ENCODE peak calls at places on chromosomes 1 and 21, in six cellular contexts. One of them, this sample, is unnamed.
A peak's percentile ranks its signal among the peaks of the same experiment; 100 is the strongest.

GRCh38 chr1:44303532-44303931 is 51.5 kb downstream of the ERI3 start:
- DNase-seq in WERI-Rb-1: no peak
- DNase-seq in lower lobe of right lung: no peak
- DNase-seq in cardiac fibroblast: no peak
- DNase-seq in H1: no peak
- DNase-seq in Peyer's patch: peak; percentile 51
- DNase-seq in this sample: no peak

GRCh38 chr1:5340560-5341130 is 651.6 kb downstream of the NPHP4 start:
- DNase-seq in WERI-Rb-1: no peak
- DNase-seq in lower lobe of right lung: no peak
- DNase-seq in cardiac fibroblast: no peak
- DNase-seq in H1: no peak
- DNase-seq in Peyer's patch: no peak
- DNase-seq in this sample: no peak

GRCh38 chr1:165854101-165854845 is 26.9 kb downstream of the UCK2 start:
- DNase-seq in WERI-Rb-1: no peak
- DNase-seq in lower lobe of right lung: no peak
- DNase-seq in cardiac fibroblast: peak; percentile 91
- DNase-seq in H1: no peak
- DNase-seq in Peyer's patch: no peak
- DNase-seq in this sample: peak; percentile 99

GRCh38 chr1:216601427-216601751 is 121.8 kb downstream of the ESRRG start:
- DNase-seq in WERI-Rb-1: no peak
- DNase-seq in lower lobe of right lung: no peak
- DNase-seq in cardiac fibroblast: no peak
- DNase-seq in H1: no peak
- DNase-seq in Peyer's patch: no peak
- DNase-seq in this sample: no peak

GRCh38 chr1:92832537-92833160 is 809 bp downstream of the RPL5 start:
- DNase-seq in WERI-Rb-1: no peak
- DNase-seq in lower lobe of right lung: no peak
- DNase-seq in cardiac fibroblast: peak; percentile 38
- DNase-seq in H1: no peak
- DNase-seq in Peyer's patch: no peak
- DNase-seq in this sample: peak; percentile 37

GRCh38 chr1:119298687-119299086 is 69.9 kb upstream of the HAO2 start:
- DNase-seq in WERI-Rb-1: no peak
- DNase-seq in lower lobe of right lung: no peak
- DNase-seq in cardiac fibroblast: peak; percentile 57
- DNase-seq in H1: no peak
- DNase-seq in Peyer's patch: no peak
- DNase-seq in this sample: peak; percentile 60

GRCh38 chr1:110214454-110215404 is 4.6 kb downstream of the KCNC4 start:
- DNase-seq in WERI-Rb-1: no peak
- DNase-seq in lower lobe of right lung: no peak
- DNase-seq in cardiac fibroblast: peak; percentile 23
- DNase-seq in H1: no peak
- DNase-seq in Peyer's patch: no peak
- DNase-seq in this sample: peak; percentile 34

GRCh38 chr1:43299101-43299500 is 1.7 kb upstream of the TIE1 start:
- DNase-seq in WERI-Rb-1: no peak
- DNase-seq in lower lobe of right lung: no peak
- DNase-seq in cardiac fibroblast: no peak
- DNase-seq in H1: no peak
- DNase-seq in Peyer's patch: no peak
- DNase-seq in this sample: no peak

GRCh38 chr1:63917571-63918394 is 144.0 kb downstream of the ROR1 start:
- DNase-seq in WERI-Rb-1: peak; percentile 46
- DNase-seq in lower lobe of right lung: no peak
- DNase-seq in cardiac fibroblast: no peak
- DNase-seq in H1: peak; percentile 86
- DNase-seq in Peyer's patch: no peak
- DNase-seq in this sample: no peak

GRCh38 chr1:88327391-88328267 is 356.4 kb upstream of the PKN2 start:
- DNase-seq in WERI-Rb-1: no peak
- DNase-seq in lower lobe of right lung: no peak
- DNase-seq in cardiac fibroblast: peak; percentile 80
- DNase-seq in H1: no peak
- DNase-seq in Peyer's patch: peak; percentile 71
- DNase-seq in this sample: peak; percentile 80

GRCh38 chr1:21956720-21957552 is 19.8 kb upstream of the HSPG2 start:
- DNase-seq in WERI-Rb-1: peak; percentile 75
- DNase-seq in lower lobe of right lung: peak; percentile 87
- DNase-seq in cardiac fibroblast: peak; percentile 73
- DNase-seq in H1: no peak
- DNase-seq in Peyer's patch: peak; percentile 69
- DNase-seq in this sample: peak; percentile 32

GRCh38 chr1:78688701-78689100 is 39.1 kb downstream of the IFI44 start:
- DNase-seq in WERI-Rb-1: no peak
- DNase-seq in lower lobe of right lung: no peak
- DNase-seq in cardiac fibroblast: peak; percentile 83
- DNase-seq in H1: no peak
- DNase-seq in Peyer's patch: no peak
- DNase-seq in this sample: peak; percentile 79

GRCh38 chr21:45354970-45355369 is 50.0 kb upstream of the COL18A1 start:
- DNase-seq in WERI-Rb-1: no peak
- DNase-seq in lower lobe of right lung: no peak
- DNase-seq in cardiac fibroblast: no peak
- DNase-seq in H1: no peak
- DNase-seq in Peyer's patch: no peak
- DNase-seq in this sample: no peak
- H3K4me3 ChIP-seq in WERI-Rb-1: no peak overlapping the region
- H3K4me3 ChIP-seq in lower lobe of right lung: no peak overlapping the region
- H3K4me3 ChIP-seq in cardiac fibroblast: no peak overlapping the region
- H3K4me3 ChIP-seq in H1: no peak overlapping the region
- H3K4me3 ChIP-seq in Peyer's patch: no peak overlapping the region
- H3K4me3 ChIP-seq in this sample: no peak overlapping the region

GRCh38 chr1:245041058-245041698 is 113.6 kb upstream of the KIF26B start:
- DNase-seq in WERI-Rb-1: no peak
- DNase-seq in lower lobe of right lung: no peak
- DNase-seq in cardiac fibroblast: no peak
- DNase-seq in H1: peak; percentile 39
- DNase-seq in Peyer's patch: no peak
- DNase-seq in this sample: no peak
- TF ChIP-seq CTCF in WERI-Rb-1: no peak
- TF ChIP-seq CTCF in lower lobe of right lung: no peak
- TF ChIP-seq CTCF in cardiac fibroblast: no peak
- TF ChIP-seq CTCF in H1: no peak
- TF ChIP-seq CTCF in Peyer's patch: no peak
- TF ChIP-seq CTCF in this sample: no peak

GRCh38 chr21:44761011-44761729 is 40.5 kb downstream of the UBE2G2 start:
- DNase-seq in WERI-Rb-1: peak; percentile 75
- DNase-seq in lower lobe of right lung: no peak
- DNase-seq in cardiac fibroblast: no peak
- DNase-seq in H1: no peak
- DNase-seq in Peyer's patch: no peak
- DNase-seq in this sample: no peak
- H3K4me3 ChIP-seq in WERI-Rb-1: no peak overlapping the region
- H3K4me3 ChIP-seq in lower lobe of right lung: no peak overlapping the region
- H3K4me3 ChIP-seq in cardiac fibroblast: no peak overlapping the region
- H3K4me3 ChIP-seq in H1: no peak overlapping the region
- H3K4me3 ChIP-seq in Peyer's patch: no peak overlapping the region
- H3K4me3 ChIP-seq in this sample: no peak overlapping the region

GRCh38 chr1:84541679-84542078 is 32.6 kb downstream of the CTBS start:
- DNase-seq in WERI-Rb-1: no peak
- DNase-seq in lower lobe of right lung: no peak
- DNase-seq in cardiac fibroblast: no peak
- DNase-seq in H1: no peak
- DNase-seq in Peyer's patch: no peak
- DNase-seq in this sample: peak; percentile 2
- TF ChIP-seq CTCF in WERI-Rb-1: no peak
- TF ChIP-seq CTCF in lower lobe of right lung: no peak
- TF ChIP-seq CTCF in cardiac fibroblast: peak; percentile 7
- TF ChIP-seq CTCF in H1: peak; percentile 35
- TF ChIP-seq CTCF in Peyer's patch: peak; percentile 19
- TF ChIP-seq CTCF in this sample: no peak

DNA sequence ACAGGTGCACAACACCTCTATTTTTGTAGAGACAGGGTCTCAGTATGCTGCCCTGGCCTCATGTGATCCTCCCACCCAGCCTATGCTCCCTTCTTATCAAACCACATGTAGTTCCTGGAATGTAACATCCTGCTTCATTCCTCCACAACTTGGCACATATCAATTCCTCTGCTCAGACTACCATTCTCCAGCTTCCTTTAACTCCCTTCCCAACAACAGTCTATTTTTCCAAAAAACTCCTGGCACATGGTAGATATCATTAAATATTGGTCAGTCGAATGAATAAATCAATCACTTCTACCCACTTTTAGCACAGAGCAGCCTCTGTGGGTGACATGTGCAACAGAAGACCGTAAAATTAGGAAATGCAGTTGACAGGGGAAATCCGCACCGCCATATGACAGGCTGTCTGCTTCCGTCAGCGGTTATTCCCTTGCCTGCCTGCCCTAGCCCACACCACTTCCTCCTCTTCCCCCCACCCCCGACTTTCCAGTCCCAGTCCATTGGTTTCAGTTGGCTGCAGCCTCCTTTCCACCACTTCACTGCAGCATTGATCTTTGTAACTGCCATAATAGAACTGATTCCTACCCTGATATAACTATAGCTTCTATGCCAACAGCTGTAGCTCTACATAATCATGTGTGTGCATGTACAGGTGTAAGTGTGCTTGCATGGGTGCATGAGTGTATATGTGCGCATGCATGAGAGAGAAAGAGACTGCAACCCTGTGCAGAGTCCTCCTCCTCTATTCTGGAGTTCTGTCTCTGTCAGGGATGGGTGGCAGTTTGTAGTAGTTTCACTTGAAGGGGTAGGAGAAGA is 6.8 kb upstream of the AKR1A1 start:
- DNase-seq in WERI-Rb-1: no peak
- DNase-seq in lower lobe of right lung: peak; percentile 78
- DNase-seq in cardiac fibroblast: peak; percentile 42
- DNase-seq in H1: no peak
- DNase-seq in Peyer's patch: peak; percentile 89
- DNase-seq in this sample: no peak
- H3K4me3 ChIP-seq in WERI-Rb-1: no peak overlapping the region
- H3K4me3 ChIP-seq in lower lobe of right lung: peak overlapping the region; percentile 1
- H3K4me3 ChIP-seq in cardiac fibroblast: no peak overlapping the region
- H3K4me3 ChIP-seq in H1: no peak overlapping the region
- H3K4me3 ChIP-seq in Peyer's patch: no peak overlapping the region
- H3K4me3 ChIP-seq in this sample: no peak overlapping the region

GRCh38 chr1:56866656-56867055 is 12.1 kb downstream of the C8A start:
- DNase-seq in WERI-Rb-1: no peak
- DNase-seq in lower lobe of right lung: no peak
- DNase-seq in cardiac fibroblast: peak; percentile 20
- DNase-seq in H1: no peak
- DNase-seq in Peyer's patch: no peak
- DNase-seq in this sample: peak; percentile 91

GRCh38 chr1:56867491-56867890 is 12.9 kb downstream of the C8A start:
- DNase-seq in WERI-Rb-1: no peak
- DNase-seq in lower lobe of right lung: no peak
- DNase-seq in cardiac fibroblast: no peak
- DNase-seq in H1: no peak
- DNase-seq in Peyer's patch: no peak
- DNase-seq in this sample: no peak

GRCh38 chr1:56872597-56872996 is 18.0 kb downstream of the C8A start:
- DNase-seq in WERI-Rb-1: no peak
- DNase-seq in lower lobe of right lung: no peak
- DNase-seq in cardiac fibroblast: peak; percentile 37
- DNase-seq in H1: no peak
- DNase-seq in Peyer's patch: no peak
- DNase-seq in this sample: peak; percentile 21

GRCh38 chr1:56864430-56864829 is 9.8 kb downstream of the C8A start:
- DNase-seq in WERI-Rb-1: no peak
- DNase-seq in lower lobe of right lung: no peak
- DNase-seq in cardiac fibroblast: no peak
- DNase-seq in H1: no peak
- DNase-seq in Peyer's patch: no peak
- DNase-seq in this sample: no peak

GRCh38 chr1:56868761-56869160 is 14.2 kb downstream of the C8A start:
- DNase-seq in WERI-Rb-1: no peak
- DNase-seq in lower lobe of right lung: no peak
- DNase-seq in cardiac fibroblast: no peak
- DNase-seq in H1: no peak
- DNase-seq in Peyer's patch: no peak
- DNase-seq in this sample: peak; percentile 55
- TF ChIP-seq CTCF in WERI-Rb-1: no peak
- TF ChIP-seq CTCF in lower lobe of right lung: no peak
- TF ChIP-seq CTCF in cardiac fibroblast: no peak
- TF ChIP-seq CTCF in H1: no peak
- TF ChIP-seq CTCF in Peyer's patch: no peak
- TF ChIP-seq CTCF in this sample: no peak

DNA sequence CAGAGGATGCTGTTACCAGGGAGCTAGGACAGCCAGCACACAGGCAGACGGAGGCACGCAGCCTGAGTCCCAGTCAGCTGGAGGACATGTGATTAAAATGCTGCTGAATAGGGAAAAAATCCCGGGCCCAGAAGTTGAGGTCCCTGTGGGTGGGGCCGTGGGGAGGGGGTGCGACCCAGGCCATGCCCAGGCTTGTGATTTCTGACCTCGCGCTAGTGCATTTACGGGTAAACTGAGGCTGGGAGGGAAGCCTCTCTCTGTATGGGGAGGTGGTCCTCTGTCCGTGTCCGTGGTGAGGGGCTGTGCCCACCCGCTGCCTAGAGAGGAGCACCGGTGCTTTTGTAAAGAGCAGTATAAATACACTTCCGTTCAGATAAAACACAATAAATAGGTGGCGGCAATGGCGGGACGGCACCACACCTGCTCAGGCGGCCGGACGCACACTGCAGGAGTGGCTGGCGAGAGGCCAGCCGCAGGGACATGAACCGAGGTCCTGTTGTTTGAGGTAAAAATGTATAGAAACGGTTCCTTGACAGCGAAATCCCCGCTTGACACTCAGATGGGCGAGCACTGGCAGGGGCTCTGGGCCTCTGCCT is 40.9 kb downstream of the KRTAP10-1 start:
- DNase-seq in WERI-Rb-1: no peak
- DNase-seq in lower lobe of right lung: no peak
- DNase-seq in cardiac fibroblast: no peak
- DNase-seq in H1: no peak
- DNase-seq in Peyer's patch: no peak
- DNase-seq in this sample: no peak
- H3K4me3 ChIP-seq in WERI-Rb-1: no peak overlapping the region
- H3K4me3 ChIP-seq in lower lobe of right lung: no peak overlapping the region
- H3K4me3 ChIP-seq in cardiac fibroblast: no peak overlapping the region
- H3K4me3 ChIP-seq in H1: no peak overlapping the region
- H3K4me3 ChIP-seq in Peyer's patch: no peak overlapping the region
- H3K4me3 ChIP-seq in this sample: no peak overlapping the region

This sample was measured in AG10803.